ENCODE peak calls at places on chromosomes 5 and 9, in ten cellular contexts. D is lung; S is GM23248; O is breast epithelium; C is tibial artery; I is transverse colon; Q is upper lobe of right lung; F is hepatocyte; T is Peyer's patch; R is effector memory CD4-positive, alpha-beta T cell. N is an unnamed sample.
A peak's percentile ranks its signal among the peaks of the same experiment; 100 is the strongest.

GRCh38 chr9:37904647-37905505 is 949 bp upstream of the SLC25A51 start:
- DNase-seq in D (no peak), S (peak; percentile 72), O (no peak), C (no peak), I (no peak), Q (no peak), F (no peak), T (peak; percentile 67), R (no peak), N (peak; percentile 60)

GRCh38 chr9:69785757-69786156 is 25.9 kb upstream of the PTAR1 start:
- DNase-seq in D (no peak), S (peak; percentile 50), O (no peak), C (no peak), I (no peak), Q (no peak), F (peak; percentile 28), T (no peak), R (no peak), N (no peak)

GRCh38 chr5:179953934-179954833 is 46.5 kb upstream of the TBC1D9B start:
- DNase-seq in D (no peak), S (peak; percentile 70), O (no peak), C (no peak), I (no peak), Q (no peak), F (no peak), T (no peak), R (no peak), N (no peak)

GRCh38 chr5:154477382-154478223 is 424 bp downstream of the HAND1 start:
- DNase-seq in D (no peak), S (peak; percentile 54), O (no peak), C (no peak), I (no peak), Q (no peak), F (peak; percentile 57), T (no peak), R (no peak), N (peak; percentile 86)

GRCh38 chr5:5183192-5183699 is 43.1 kb downstream of the ADAMTS16 start:
- DNase-seq in D (no peak), S (no peak), O (no peak), C (no peak), I (no peak), Q (no peak), F (no peak), T (no peak), R (no peak), N (peak; percentile 88)

GRCh38 chr9:134787601-134788531 is 92.7 kb upstream of the FCN2 start:
- DNase-seq in D (no peak), S (no peak), O (no peak), C (no peak), I (no peak), Q (no peak), F (no peak), T (no peak), R (no peak), N (no peak)

GRCh38 chr9:89747589-89747988 is 142.8 kb downstream of the GADD45G start:
- DNase-seq in D (no peak), S (no peak), O (no peak), C (no peak), I (no peak), Q (no peak), F (no peak), T (no peak), R (no peak), N (no peak)

GRCh38 chr5:2761921-2762488 is 10.5 kb upstream of the IRX2 start:
- DNase-seq in D (no peak), S (peak; percentile 15), O (peak; percentile 34), C (no peak), I (no peak), Q (no peak), F (no peak), T (no peak), R (no peak), N (no peak)

GRCh38 chr5:134090482-134090881 is 24.0 kb upstream of the TCF7 start:
- DNase-seq in D (no peak), S (no peak), O (no peak), C (no peak), I (no peak), Q (no peak), F (no peak), T (no peak), R (no peak), N (no peak)

GRCh38 chr9:6525326-6526040 is 112.5 kb downstream of the UHRF2 start:
- DNase-seq in D (no peak), S (peak; percentile 15), O (no peak), C (no peak), I (no peak), Q (no peak), F (no peak), T (no peak), R (no peak), N (no peak)

DNA sequence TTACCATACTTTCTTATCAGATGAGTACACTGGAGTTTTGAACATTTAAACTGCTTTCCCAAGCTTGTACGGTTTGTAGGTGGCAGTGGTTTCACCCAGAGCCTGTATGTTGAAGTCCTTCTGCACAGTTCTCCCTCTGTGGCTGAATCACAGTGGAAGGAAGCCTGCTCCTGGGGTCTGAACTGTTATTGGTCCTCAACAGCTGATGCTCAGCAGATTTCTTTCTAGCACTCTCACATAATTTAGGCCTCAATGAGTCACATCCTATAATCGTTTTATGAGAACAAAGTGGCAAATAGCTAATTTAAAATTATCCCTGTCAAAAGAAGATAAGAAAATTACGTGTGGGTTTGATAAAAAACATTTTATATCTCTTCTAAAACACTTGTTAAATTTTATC is 229.7 kb downstream of the TLE4 start:
- DNase-seq in D (no peak), S (no peak), O (no peak), C (no peak), I (no peak), Q (no peak), F (no peak), T (no peak), R (no peak), N (no peak)
- H3K27ac ChIP-seq in D (no peak overlapping the region), S (no peak overlapping the region), O (no peak overlapping the region), C (no peak overlapping the region), I (no peak overlapping the region), Q (no peak overlapping the region), F (no peak overlapping the region), T (no peak overlapping the region), R (no peak overlapping the region), N (no peak overlapping the region)

GRCh38 chr9:97940233-97940632 is 2.3 kb upstream of the HEMGN start:
- DNase-seq in D (no peak), S (no peak), O (no peak), C (no peak), I (no peak), Q (no peak), F (no peak), T (no peak), R (no peak), N (no peak)
- H3K27me3 ChIP-seq in D (no peaks in the 10 kb centered on the region), S (peaks cover 84% of the 10 kb centered on the region), O (peaks cover 16% of the 10 kb centered on the region), C (no peaks in the 10 kb centered on the region), I (peaks cover 39% of the 10 kb centered on the region), Q (peaks cover 10% of the 10 kb centered on the region), F (peaks cover 91% of the 10 kb centered on the region), T (no peaks in the 10 kb centered on the region), R (no peaks in the 10 kb centered on the region), N (peaks cover 97% of the 10 kb centered on the region)

DNA sequence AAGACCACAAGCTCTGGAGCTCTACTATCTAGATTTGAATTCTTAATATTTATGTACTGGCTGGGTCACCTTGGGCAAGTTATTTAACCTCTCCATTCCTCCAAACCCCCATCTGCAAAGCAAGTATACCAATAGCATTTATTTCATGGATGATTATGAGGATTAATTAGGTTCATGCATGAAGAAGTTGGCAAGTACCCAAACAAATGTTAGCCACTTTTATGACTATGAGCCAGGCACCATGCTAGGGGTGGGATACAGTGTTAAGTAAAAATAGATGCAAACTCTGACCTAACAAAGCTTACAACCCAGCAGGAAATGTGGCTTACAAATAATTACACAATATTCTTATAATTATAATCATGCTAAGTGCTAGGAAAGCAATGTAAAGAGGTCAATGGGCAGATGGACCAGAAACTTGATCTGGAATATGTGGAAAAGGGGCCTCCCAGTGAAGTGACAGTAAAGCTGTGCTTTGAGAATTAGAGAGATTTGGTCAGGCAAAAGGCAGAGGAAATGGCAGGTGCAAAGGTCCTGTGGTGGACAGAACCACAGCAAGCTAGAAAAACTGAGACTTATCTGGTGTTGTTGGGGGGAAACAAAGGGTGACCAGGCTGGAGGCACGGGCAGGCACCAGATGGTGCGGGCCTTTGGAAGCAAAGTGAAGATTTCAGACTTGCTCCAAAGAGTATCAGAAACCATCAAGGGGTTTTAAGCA is 525.2 kb upstream of the TRPC7 start:
- DNase-seq in D (no peak), S (no peak), O (no peak), C (no peak), I (no peak), Q (no peak), F (no peak), T (no peak), R (no peak), N (no peak)
- H3K36me3 ChIP-seq in D (no peaks in the 10 kb centered on the region), S (no peaks in the 10 kb centered on the region), O (no peaks in the 10 kb centered on the region), C (no peaks in the 10 kb centered on the region), I (no peaks in the 10 kb centered on the region), Q (no peaks in the 10 kb centered on the region), F (no peaks in the 10 kb centered on the region), T (no peaks in the 10 kb centered on the region), R (no peaks in the 10 kb centered on the region), N (no peaks in the 10 kb centered on the region)

GRCh38 chr5:54603372-54603771 is 85.8 kb downstream of the SNX18 start:
- DNase-seq in D (no peak), S (peak; percentile 35), O (no peak), C (no peak), I (no peak), Q (no peak), F (no peak), T (no peak), R (no peak), N (no peak)
- H3K27ac ChIP-seq in D (no peak overlapping the region), S (no peak overlapping the region), O (no peak overlapping the region), C (no peak overlapping the region), I (no peak overlapping the region), Q (no peak overlapping the region), F (no peak overlapping the region), T (no peak overlapping the region), R (no peak overlapping the region), N (no peak overlapping the region)

DNA sequence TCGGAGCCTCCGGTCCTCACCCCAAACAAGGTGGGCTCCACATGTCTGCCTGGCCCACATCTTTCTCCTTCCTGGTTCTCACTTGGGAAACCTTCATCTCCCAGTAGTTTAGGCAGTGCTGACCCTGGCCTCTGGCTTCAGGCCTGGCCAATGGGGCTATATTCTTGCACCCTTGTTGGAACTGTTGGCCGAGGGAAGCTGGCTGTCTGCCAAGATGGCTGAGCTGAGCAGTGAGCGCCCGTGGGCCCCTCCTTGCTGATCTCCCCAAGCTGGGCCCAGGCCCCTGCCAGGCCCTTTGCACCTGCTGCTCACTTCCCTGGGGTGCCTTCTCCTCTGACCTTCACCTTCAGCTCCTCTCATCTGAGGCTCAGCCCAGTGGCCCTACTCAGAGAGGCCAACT is 31.3 kb downstream of the TSPAN17 start:
- DNase-seq in D (no peak), S (no peak), O (no peak), C (no peak), I (no peak), Q (no peak), F (no peak), T (no peak), R (no peak), N (no peak)
- H3K27me3 ChIP-seq in D (no peaks in the 10 kb centered on the region), S (peaks cover 37% of the 10 kb centered on the region), O (peaks cover 33% of the 10 kb centered on the region), C (no peaks in the 10 kb centered on the region), I (peaks cover 54% of the 10 kb centered on the region), Q (peaks cover 41% of the 10 kb centered on the region), F (peaks cover 39% of the 10 kb centered on the region), T (no peaks in the 10 kb centered on the region), R (peaks cover 15% of the 10 kb centered on the region), N (no peaks in the 10 kb centered on the region)

DNA sequence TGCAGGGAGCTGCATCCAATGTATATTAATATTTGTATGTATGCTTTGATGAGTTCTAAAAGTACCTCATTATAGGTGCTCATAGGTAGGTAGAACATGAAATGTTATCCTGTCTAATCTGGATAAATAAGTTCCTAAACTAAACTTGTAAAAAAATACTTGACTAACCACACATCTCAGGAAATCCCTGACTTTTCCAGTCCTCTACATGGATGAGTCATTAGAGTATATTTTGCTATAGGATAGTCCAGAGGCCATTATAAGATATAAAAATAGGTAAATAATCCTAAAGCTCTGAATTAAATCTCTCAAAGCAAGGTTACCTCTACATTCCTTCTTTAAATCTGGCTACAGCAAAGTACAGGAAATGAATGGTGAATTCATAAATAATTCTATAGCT is 404.3 kb downstream of the RAB3C start:
- DNase-seq in D (no peak), S (no peak), O (no peak), C (no peak), I (no peak), Q (no peak), F (no peak), T (no peak), R (no peak), N (no peak)
- H3K36me3 ChIP-seq in D (peaks cover 9% of the 10 kb centered on the region), S (peaks cover 5% of the 10 kb centered on the region), O (no peaks in the 10 kb centered on the region), C (peaks cover 8% of the 10 kb centered on the region), I (no peaks in the 10 kb centered on the region), Q (peaks cover 53% of the 10 kb centered on the region), F (no peaks in the 10 kb centered on the region), T (no peaks in the 10 kb centered on the region), R (peaks cover 53% of the 10 kb centered on the region), N (peaks cover 24% of the 10 kb centered on the region)